ENCODE peak calls at places on chromosomes 13 and 19, in eight cellular contexts. L is substantia nigra; N is stimulated activated CD8-positive, alpha-beta memory T cell treated with anti-CD3 and anti-CD28 coated beads, Interleukin-2, amount 100 ng/mL, for 1 hour; X is hypothalamus; D is T-helper 1 cell; G is LNCaP clone FGC; Q is head of caudate nucleus; Y is neural crest cell. W is an unnamed sample.

GRCh38 chr19:29277107-29277506 is 64.2 kb upstream of the UQCRFS1 start:
- DNase-seq in Y (no peak), Q (peak), N (peak), L (no peak), D (peak), G (no peak), X (no peak), W (no peak)

GRCh38 chr13:77719128-77719527 is 21.6 kb downstream of the SLAIN1 start:
- DNase-seq in N (no peak), Q (no peak), X (no peak), Y (no peak), G (no peak), L (no peak), D (no peak), W (no peak)

GRCh38 chr19:41319500-41320184 is 9.7 kb downstream of the CCDC97 start:
- DNase-seq in X (no peak), D (no peak), Y (no peak), N (no peak), G (no peak), Q (no peak), L (no peak), W (peak)

GRCh38 chr13:99465454-99465853 is 35.8 kb upstream of the TM9SF2 start:
- DNase-seq in G (no peak), Q (no peak), Y (no peak), L (no peak), N (no peak), D (no peak), X (no peak), W (no peak)

GRCh38 chr19:36605101-36605838 is at the start of gene ZNF382:
- DNase-seq in N (peak), Y (peak), G (peak), Q (peak), D (peak), X (peak), L (peak), W (peak)

GRCh38 chr19:21483589-21484170 is 21.7 kb upstream of the ZNF429 start:
- DNase-seq in G (peak), N (peak), X (no peak), Q (no peak), D (peak), L (no peak), Y (peak), W (no peak)

GRCh38 chr13:110555601-110556223 is 5.8 kb downstream of the RAB20 start:
- DNase-seq in G (no peak), L (no peak), Q (no peak), D (no peak), Y (no peak), N (no peak), X (no peak), W (no peak)

GRCh38 chr13:35947315-35947714 is 183.9 kb downstream of the DCLK1 start:
- DNase-seq in L (no peak), Q (no peak), D (no peak), N (no peak), Y (no peak), X (no peak), G (no peak), W (no peak)

GRCh38 chr19:4553775-4554174 is 5.7 kb downstream of the SEMA6B start:
- DNase-seq in Y (no peak), G (no peak), D (no peak), N (no peak), L (no peak), Q (no peak), X (no peak), W (no peak)

GRCh38 chr19:36082916-36083315 is 28.0 kb upstream of the OVOL3 start:
- DNase-seq in G (no peak), Y (no peak), D (no peak), Q (no peak), N (no peak), L (no peak), X (no peak), W (no peak)

GRCh38 chr19:38685666-38686529 is 38.4 kb downstream of the ACTN4 start:
- DNase-seq in D (no peak), N (no peak), Q (no peak), X (no peak), L (no peak), G (peak), Y (no peak), W (peak)

GRCh38 chr13:71770710-71771109 is 96.3 kb downstream of the DACH1 start:
- DNase-seq in Q (no peak), L (no peak), G (no peak), Y (no peak), N (no peak), D (no peak), X (no peak), W (no peak)

GRCh38 chr13:111945086-111945485 is 121.9 kb upstream of the SOX1 start:
- DNase-seq in G (no peak), D (no peak), N (no peak), Q (no peak), Y (no peak), L (no peak), X (no peak), W (no peak)

GRCh38 chr13:72891423-72891822 is 109.5 kb downstream of the PIBF1 start:
- DNase-seq in D (no peak), X (no peak), Q (no peak), G (no peak), L (no peak), Y (no peak), N (no peak), W (no peak)

GRCh38 chr19:17642656-17643055 is 45.5 kb downstream of the UNC13A start:
- DNase-seq in L (no peak), N (no peak), Y (no peak), D (no peak), Q (no peak), G (no peak), X (no peak), W (no peak)

GRCh38 chr19:50607874-50608785 is 31.6 kb downstream of the SYT3 start:
- DNase-seq in X (peak), G (peak), Y (peak), L (peak), N (peak), Q (peak), D (peak), W (peak)

GRCh38 chr19:16595097-16595496 is 22.9 kb upstream of the SLC35E1 start:
- DNase-seq in L (no peak), D (no peak), Y (no peak), G (no peak), X (no peak), N (no peak), Q (no peak), W (no peak)

GRCh38 chr19:6232567-6232966 is 47.2 kb downstream of the MLLT1 start:
- DNase-seq in Q (no peak), G (no peak), D (no peak), N (no peak), X (no peak), L (no peak), Y (no peak), W (peak)

GRCh38 chr19:14272623-14273022 is 66.7 kb upstream of the ADGRL1 start:
- DNase-seq in L (no peak), Q (no peak), X (no peak), Y (no peak), N (no peak), G (no peak), D (no peak), W (no peak)

GRCh38 chr19:18023596-18024212 is 15.7 kb downstream of the ARRDC2 start:
- DNase-seq in Q (peak), D (peak), Y (no peak), G (no peak), N (peak), L (peak), X (peak), W (no peak)

GRCh38 chr13:27573265-27573664 is 47.1 kb downstream of the LNX2 start:
- DNase-seq in N (no peak), X (no peak), G (no peak), D (no peak), L (no peak), Q (no peak), Y (no peak), W (peak)

GRCh38 chr19:7515471-7516226 is at the start of gene ZNF358:
- DNase-seq in N (no peak), Q (peak), L (peak), D (no peak), G (no peak), X (no peak), Y (peak), W (peak)

GRCh38 chr19:15251010-15251748 is 18.9 kb upstream of the EPHX3 start:
- DNase-seq in Q (no peak), G (no peak), L (no peak), N (no peak), X (no peak), D (no peak), Y (no peak), W (peak)

GRCh38 chr13:83819611-83820010 is 62.7 kb downstream of the SLITRK1 start:
- DNase-seq in N (no peak), D (no peak), Q (no peak), G (no peak), L (no peak), X (no peak), Y (no peak), W (no peak)

GRCh38 chr13:96934889-96935490 is 59.3 kb downstream of the OXGR1 start:
- DNase-seq in G (no peak), L (no peak), D (no peak), Y (no peak), N (no peak), Q (no peak), X (no peak), W (no peak)

GRCh38 chr13:30416471-30416870 is 5.8 kb upstream of the UBE2L5 start:
- DNase-seq in Y (no peak), N (no peak), G (no peak), L (no peak), X (no peak), Q (no peak), D (no peak), W (no peak)

GRCh38 chr13:33322474-33322827 is 36.9 kb upstream of the STARD13 start:
- DNase-seq in Q (no peak), G (no peak), N (no peak), D (no peak), X (no peak), Y (no peak), L (no peak), W (peak)

GRCh38 chr13:31477961-31478360 is 261.4 kb upstream of the RXFP2 start:
- DNase-seq in Y (no peak), D (no peak), N (no peak), L (no peak), X (no peak), Q (no peak), G (no peak), W (no peak)

GRCh38 chr13:25988655-25989054 is 63.2 kb downstream of the SHISA2 start:
- DNase-seq in Y (no peak), Q (no peak), N (no peak), L (no peak), X (no peak), D (no peak), G (no peak), W (no peak)

GRCh38 chr19:30345686-30346085 is 26.5 kb upstream of the ZNF536 start:
- DNase-seq in L (no peak), G (no peak), N (no peak), X (no peak), Y (no peak), Q (no peak), D (no peak), W (no peak)

GRCh38 chr19:53927745-53928144 is 18.7 kb downstream of the CACNG7 start:
- DNase-seq in L (no peak), N (no peak), Y (peak), G (peak), X (no peak), Q (no peak), D (no peak), W (peak)

GRCh38 chr19:29675650-29676186 is 10.5 kb downstream of the PLEKHF1 start:
- DNase-seq in L (peak), G (no peak), D (no peak), N (no peak), X (no peak), Y (no peak), Q (peak), W (no peak)

GRCh38 chr13:75481176-75482069 is 546 bp downstream of the TBC1D4 start:
- DNase-seq in N (no peak), Q (peak), X (no peak), D (no peak), Y (peak), L (peak), G (no peak), W (no peak)

W was measured in amniotic epithelial cell.